ENCODE peak calls at places on chromosome 18, in ten cellular contexts. W is GM13976; U is CD8-positive, alpha-beta memory T cell; A is astrocyte of the cerebellum; L is IMR-90; D is left cardiac atrium; O is NCI-H1092 treated with DMSO at 0.1 percent for 48 hours; R is HFF-Myc; V is cerebellar cortex; C is fibroblast of mammary gland. Y is an unnamed sample.

GRCh38 chr18:3525870-3526420 is 76.0 kb downstream of the TGIF1 start:
- DNase-seq in W (peak), D (no peak), A (no peak), O (peak), L (no peak), C (no peak), U (peak), R (no peak), V (peak), Y (peak)

GRCh38 chr18:78980777-78981651 is 1.4 kb downstream of the SALL3 start:
- DNase-seq in O (no peak), C (no peak), V (no peak), U (no peak), R (no peak), A (no peak), D (no peak), L (no peak), W (no peak), Y (no peak)

GRCh38 chr18:31526374-31526773 is 28.4 kb downstream of the DSG2 start:
- DNase-seq in R (no peak), O (no peak), C (no peak), V (no peak), W (no peak), U (no peak), D (no peak), A (no peak), L (no peak), Y (no peak)

GRCh38 chr18:63454497-63454896 is 22.3 kb upstream of the SERPINB5 start:
- DNase-seq in R (no peak), V (no peak), U (no peak), L (no peak), C (no peak), A (no peak), W (no peak), O (no peak), D (no peak), Y (no peak)

GRCh38 chr18:24530630-24531111 is 70.2 kb downstream of the HRH4 start:
- DNase-seq in W (no peak), A (peak), R (peak), L (peak), V (no peak), D (no peak), U (no peak), O (no peak), C (peak), Y (peak)

GRCh38 chr18:62637807-62638687 is 77.3 kb upstream of the PHLPP1 start:
- DNase-seq in D (no peak), O (no peak), C (no peak), L (peak), V (peak), A (no peak), W (peak), U (peak), R (no peak), Y (no peak)

GRCh38 chr18:49588971-49589370 is 27.1 kb downstream of the LIPG start:
- DNase-seq in W (no peak), V (no peak), U (no peak), R (no peak), D (no peak), L (no peak), O (no peak), C (no peak), A (no peak), Y (no peak)

GRCh38 chr18:46253498-46253897 is 149.3 kb downstream of the HAUS1 start:
- DNase-seq in W (no peak), V (no peak), A (no peak), R (no peak), D (no peak), C (peak), O (no peak), L (peak), U (no peak), Y (no peak)

GRCh38 chr18:48662021-48662661 is 123.3 kb downstream of the CTIF start:
- DNase-seq in L (peak), W (no peak), R (no peak), A (no peak), D (no peak), C (peak), O (no peak), V (no peak), U (no peak), Y (no peak)

GRCh38 chr18:57048351-57048750 is 98.5 kb upstream of the BOD1L2 start:
- DNase-seq in A (no peak), W (no peak), R (no peak), D (no peak), V (no peak), O (no peak), L (no peak), U (no peak), C (no peak), Y (no peak)

GRCh38 chr18:59569321-59569720 is 127.9 kb downstream of the CCBE1 start:
- DNase-seq in V (no peak), U (no peak), O (no peak), R (no peak), L (no peak), A (no peak), C (no peak), D (no peak), W (no peak), Y (no peak)

GRCh38 chr18:10490401-10491289 is 35.2 kb upstream of the NAPG start:
- DNase-seq in W (peak), L (no peak), U (peak), R (no peak), O (no peak), A (no peak), C (no peak), D (no peak), V (no peak), Y (peak)

GRCh38 chr18:79819951-79820351 is 22.2 kb downstream of the KCNG2 start:
- DNase-seq in D (no peak), L (no peak), C (no peak), W (peak), V (no peak), O (no peak), A (no peak), R (no peak), U (no peak), Y (peak)

GRCh38 chr18:79046522-79046921 is 22.7 kb upstream of the ATP9B start:
- DNase-seq in A (no peak), O (peak), R (no peak), V (no peak), C (no peak), D (no peak), U (no peak), W (no peak), L (no peak), Y (no peak)

GRCh38 chr18:59515147-59515546 is 156.1 kb upstream of the LMAN1 start:
- DNase-seq in L (no peak), R (no peak), O (no peak), V (no peak), C (no peak), U (no peak), A (no peak), D (no peak), W (no peak), Y (no peak)

GRCh38 chr18:37364237-37364636 is 201.4 kb downstream of the CELF4 start:
- DNase-seq in L (no peak), U (no peak), W (no peak), R (no peak), V (peak), C (no peak), O (no peak), D (peak), A (no peak), Y (peak)

GRCh38 chr18:22503803-22504202 is 86.1 kb upstream of the CTAGE1 start:
- DNase-seq in L (peak), R (peak), V (no peak), U (no peak), D (peak), A (no peak), C (peak), W (no peak), O (no peak), Y (no peak)

GRCh38 chr18:58788971-58789797 is 75.5 kb upstream of the ZNF532 start:
- DNase-seq in V (peak), L (peak), U (no peak), D (peak), W (no peak), R (peak), A (peak), O (no peak), C (peak), Y (peak)

GRCh38 chr18:31679806-31680793 is 4.3 kb downstream of the B4GALT6 start:
- DNase-seq in R (no peak), C (peak), A (no peak), W (no peak), D (peak), L (no peak), O (no peak), V (no peak), U (no peak), Y (no peak)

GRCh38 chr18:48116873-48117630 is 186.6 kb upstream of the SMAD2 start:
- DNase-seq in C (no peak), U (no peak), O (no peak), A (no peak), W (no peak), R (no peak), L (no peak), D (no peak), V (no peak), Y (no peak)

GRCh38 chr18:51447351-51447896 is 249.9 kb upstream of the MEX3C start:
- DNase-seq in O (no peak), A (no peak), U (no peak), L (no peak), C (no peak), R (no peak), V (peak), W (no peak), D (peak), Y (peak)

GRCh38 chr18:34659579-34660517 is 50.2 kb upstream of the DTNA start:
- DNase-seq in L (peak), C (peak), D (peak), W (no peak), V (no peak), A (peak), R (peak), U (no peak), O (peak), Y (peak)

GRCh38 chr18:8802031-8802679 is 96.8 kb downstream of the MTCL1 start:
- DNase-seq in R (no peak), C (no peak), A (no peak), W (no peak), O (no peak), D (no peak), V (no peak), L (no peak), U (no peak), Y (no peak)

GRCh38 chr18:7447629-7448028 is 119.5 kb upstream of the PTPRM start:
- DNase-seq in R (no peak), L (no peak), V (no peak), C (no peak), U (no peak), O (no peak), W (no peak), A (no peak), D (no peak), Y (no peak)

GRCh38 chr18:60452424-60452823 is 79.8 kb upstream of the MC4R start:
- DNase-seq in R (no peak), D (no peak), L (peak), O (no peak), U (no peak), C (peak), V (no peak), W (no peak), A (peak), Y (no peak)

GRCh38 chr18:54717673-54718435 is 110.4 kb upstream of the RAB27B start:
- DNase-seq in V (peak), U (peak), R (no peak), W (peak), O (no peak), D (no peak), A (no peak), L (no peak), C (no peak), Y (peak)

GRCh38 chr18:13416208-13416607 is 197.6 kb downstream of the LDLRAD4 start:
- DNase-seq in U (no peak), A (no peak), R (no peak), L (no peak), V (peak), C (no peak), W (no peak), O (no peak), D (no peak), Y (no peak)

GRCh38 chr18:68316636-68317035 is 398.3 kb downstream of the TMX3 start:
- DNase-seq in R (no peak), U (no peak), D (no peak), L (peak), O (no peak), C (peak), W (no peak), V (no peak), A (peak), Y (no peak)

GRCh38 chr18:7805096-7805495 is 238.0 kb downstream of the PTPRM start:
- DNase-seq in A (no peak), V (no peak), R (no peak), O (no peak), U (no peak), D (no peak), L (no peak), C (no peak), W (no peak), Y (no peak)

GRCh38 chr18:76654536-76654935 is 159.5 kb upstream of the ZNF516 start:
- DNase-seq in L (no peak), V (no peak), W (no peak), U (no peak), C (peak), D (no peak), A (no peak), R (peak), O (no peak), Y (no peak)

GRCh38 chr18:49858309-49859005 is 45.1 kb upstream of the ACAA2 start:
- DNase-seq in W (peak), U (peak), O (peak), D (peak), C (peak), V (peak), L (peak), A (peak), R (peak), Y (peak)

GRCh38 chr18:24602156-24602555 is 141.7 kb downstream of the HRH4 start:
- DNase-seq in L (no peak), O (no peak), R (no peak), U (no peak), C (no peak), V (peak), A (no peak), D (no peak), W (no peak), Y (no peak)

GRCh38 chr18:13186687-13187086 is 31.9 kb upstream of the LDLRAD4 start:
- DNase-seq in U (no peak), W (no peak), A (no peak), O (no peak), R (no peak), C (no peak), V (no peak), L (no peak), D (no peak), Y (no peak)

GRCh38 chr18:79917351-79918088 is 33.9 kb downstream of the SLC66A2 start:
- DNase-seq in V (no peak), U (no peak), R (no peak), W (no peak), A (no peak), O (no peak), C (no peak), D (no peak), L (no peak), Y (no peak)

GRCh38 chr18:6207119-6207518 is 207.6 kb downstream of the L3MBTL4 start:
- DNase-seq in O (no peak), R (no peak), V (peak), U (no peak), W (no peak), A (no peak), L (peak), D (no peak), C (no peak), Y (no peak)

GRCh38 chr18:40864846-40865245 is 1090.2 kb upstream of the PIK3C3 start:
- DNase-seq in C (no peak), L (no peak), V (no peak), W (no peak), O (no peak), A (no peak), R (no peak), U (no peak), D (no peak), Y (no peak)

Y was measured in Ammon's horn.